ENCODE peak calls at places on chromosomes 5 and 9, in seven cellular contexts. L is HCT116, K is SK-N-SH, U is GM12878, N is H1, V is K562, J is HepG2. Q is an unnamed sample.

GRCh38 chr5:43685271-43685950 is 82.4 kb downstream of the NNT start:
- DNase-seq in V (no peak), U (no peak), L (no peak), N (no peak), J (no peak), K (no peak), Q (no peak)

GRCh38 chr5:16049766-16050165 is 129.8 kb downstream of the MARCHF11 start:
- DNase-seq in J (no peak), V (no peak), K (no peak), U (no peak), N (no peak), L (no peak), Q (no peak)

GRCh38 chr9:18826248-18826647 is 206.8 kb downstream of the SAXO1 start:
- DNase-seq in V (no peak), U (no peak), N (no peak), K (no peak), J (no peak), L (no peak), Q (no peak)

GRCh38 chr5:107812570-107813141 is 141.9 kb upstream of the EFNA5 start:
- DNase-seq in K (no peak), V (no peak), N (no peak), J (no peak), U (peak; percentile 79), L (no peak), Q (no peak)

GRCh38 chr5:137022725-137023124 is 476.4 kb downstream of the SPOCK1 start:
- DNase-seq in J (no peak), K (no peak), U (no peak), L (no peak), V (no peak), N (no peak), Q (no peak)

GRCh38 chr5:5140051-5141010 is at the start of gene ADAMTS16:
- DNase-seq in V (no peak), N (peak; percentile 78), L (no peak), U (no peak), J (no peak), K (peak; percentile 74), Q (no peak)

GRCh38 chr5:159877894-159878448 is 38.3 kb upstream of the ADRA1B start:
- DNase-seq in N (no peak), V (no peak), U (no peak), J (no peak), L (no peak), K (no peak), Q (no peak)

GRCh38 chr5:51669095-51669494 is 285.8 kb downstream of the ISL1 start:
- DNase-seq in K (no peak), V (no peak), J (no peak), N (no peak), U (no peak), L (no peak), Q (no peak)

GRCh38 chr9:1222511-1222910 is 172.4 kb downstream of the DMRT2 start:
- DNase-seq in L (no peak), V (no peak), J (no peak), N (no peak), K (no peak), U (no peak), Q (no peak)

GRCh38 chr5:42953061-42953460 is 87.1 kb downstream of the ANXA2R start:
- DNase-seq in L (no peak), J (no peak), U (no peak), K (no peak), N (no peak), V (no peak), Q (no peak)

GRCh38 chr5:141485305-141486055 is 650 bp downstream of the PCDHGC4 start:
- DNase-seq in J (no peak), K (peak; percentile 57), L (no peak), U (no peak), V (no peak), N (no peak), Q (no peak)

GRCh38 chr5:141486091-141486490 is 1.3 kb downstream of the PCDHGC4 start:
- DNase-seq in U (no peak), N (no peak), L (no peak), J (no peak), V (no peak), K (no peak), Q (no peak)

GRCh38 chr5:141483842-141484241 is 988 bp upstream of the PCDHGC4 start:
- DNase-seq in K (no peak), J (no peak), V (peak; percentile 3), U (no peak), N (no peak), L (no peak), Q (no peak)

GRCh38 chr5:141487131-141487530 is 1.8 kb upstream of the PCDHGC5 start:
- DNase-seq in K (no peak), N (no peak), L (no peak), U (no peak), J (no peak), V (no peak), Q (no peak)

DNA sequence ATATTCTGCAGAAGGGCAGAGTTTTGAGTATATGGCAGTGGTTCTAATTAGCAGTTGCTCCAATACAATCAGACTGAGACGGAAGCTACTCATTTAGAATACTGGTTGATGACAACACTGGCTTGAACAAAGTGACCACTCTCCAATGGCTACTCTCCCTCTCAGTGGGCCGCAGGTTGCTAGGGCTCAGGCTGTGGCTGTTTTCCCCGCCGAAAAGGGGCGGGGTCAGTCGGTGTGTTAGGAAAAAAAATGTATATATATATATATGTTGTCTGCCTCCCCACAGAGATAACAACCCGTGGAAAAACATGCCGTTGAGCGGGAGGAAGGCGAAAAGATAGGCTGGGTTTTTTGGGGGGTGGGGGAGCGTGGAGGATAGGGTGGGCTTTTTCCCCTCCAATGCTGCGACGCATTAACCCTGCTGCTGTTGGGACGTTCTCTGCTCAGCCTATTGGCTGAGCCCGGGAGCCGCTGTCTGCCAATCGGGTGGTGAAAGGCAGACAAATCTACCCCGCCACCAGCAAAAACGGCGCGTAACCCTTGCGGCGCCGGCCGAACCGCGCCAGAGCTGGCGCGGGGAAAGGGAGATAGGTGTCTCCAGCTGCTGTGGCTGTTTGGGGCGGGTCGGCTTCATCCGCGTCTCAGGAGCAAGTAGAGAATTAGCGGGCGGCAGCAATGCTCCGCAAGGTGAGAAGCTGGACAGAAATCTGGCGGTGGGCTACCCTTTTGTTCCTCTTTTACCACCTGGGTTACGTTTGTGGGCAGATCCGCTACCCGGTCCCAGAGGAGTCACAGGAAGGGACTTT is at the start of gene PCDHGC4:
- DNase-seq in U (no peak), L (no peak), J (no peak), V (no peak), N (peak; percentile 84), K (peak; percentile 91), Q (no peak)
- TF ChIP-seq SIN3A in U (no peak), L (no peak), J (no peak), V (no peak), N (peak; percentile 60), K (no peak), Q (no peak)

DNA sequence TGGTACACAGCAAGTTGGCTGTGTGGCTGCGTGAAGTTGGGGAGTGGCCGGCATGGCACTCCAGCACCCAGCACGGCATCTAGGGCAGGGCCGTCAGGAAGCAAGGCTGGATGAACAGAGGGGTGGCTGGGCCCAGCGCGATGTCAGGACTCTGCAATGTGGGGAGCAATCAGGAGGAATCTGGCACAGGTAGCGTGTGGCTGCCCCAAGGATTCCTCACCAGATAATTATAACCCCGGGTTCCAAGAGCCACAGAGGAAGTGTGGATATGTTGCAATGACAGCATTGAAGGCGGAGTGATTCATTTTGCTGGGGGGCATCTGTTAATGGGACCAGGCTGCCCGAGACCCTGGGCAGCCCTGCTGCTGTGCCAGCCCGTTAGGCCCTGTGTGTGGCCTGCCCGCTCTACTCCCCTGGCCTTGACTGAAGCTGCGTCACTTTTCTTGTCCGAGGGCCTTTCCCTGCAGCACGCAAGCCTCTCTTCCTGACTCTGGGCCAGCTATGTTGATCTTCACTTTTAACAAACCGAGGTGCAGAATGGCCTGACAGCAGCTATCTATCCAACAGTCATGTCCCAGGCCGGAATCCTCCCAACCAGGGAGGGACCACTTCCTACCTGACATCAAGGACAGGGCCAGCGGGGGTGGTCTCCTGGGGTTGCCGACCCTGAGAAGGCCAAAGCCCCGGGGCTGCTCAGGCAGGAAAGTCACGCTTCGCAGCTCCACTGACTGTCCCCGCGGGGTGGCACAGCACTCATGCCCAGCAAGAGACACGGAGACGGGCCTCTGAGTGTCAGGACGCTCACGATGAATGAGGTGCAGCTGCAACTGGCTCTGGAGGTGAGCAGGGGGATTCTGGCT is 118.0 kb upstream of the PHYKPL start:
- DNase-seq in L (no peak), V (no peak), N (no peak), J (no peak), K (peak; percentile 64), U (no peak), Q (no peak)
- H3K27ac ChIP-seq in L (no peak overlapping the region), V (no peak overlapping the region), N (no peak overlapping the region), J (no peak overlapping the region), K (no peak overlapping the region), U (no peak overlapping the region), Q (no peak overlapping the region)

DNA sequence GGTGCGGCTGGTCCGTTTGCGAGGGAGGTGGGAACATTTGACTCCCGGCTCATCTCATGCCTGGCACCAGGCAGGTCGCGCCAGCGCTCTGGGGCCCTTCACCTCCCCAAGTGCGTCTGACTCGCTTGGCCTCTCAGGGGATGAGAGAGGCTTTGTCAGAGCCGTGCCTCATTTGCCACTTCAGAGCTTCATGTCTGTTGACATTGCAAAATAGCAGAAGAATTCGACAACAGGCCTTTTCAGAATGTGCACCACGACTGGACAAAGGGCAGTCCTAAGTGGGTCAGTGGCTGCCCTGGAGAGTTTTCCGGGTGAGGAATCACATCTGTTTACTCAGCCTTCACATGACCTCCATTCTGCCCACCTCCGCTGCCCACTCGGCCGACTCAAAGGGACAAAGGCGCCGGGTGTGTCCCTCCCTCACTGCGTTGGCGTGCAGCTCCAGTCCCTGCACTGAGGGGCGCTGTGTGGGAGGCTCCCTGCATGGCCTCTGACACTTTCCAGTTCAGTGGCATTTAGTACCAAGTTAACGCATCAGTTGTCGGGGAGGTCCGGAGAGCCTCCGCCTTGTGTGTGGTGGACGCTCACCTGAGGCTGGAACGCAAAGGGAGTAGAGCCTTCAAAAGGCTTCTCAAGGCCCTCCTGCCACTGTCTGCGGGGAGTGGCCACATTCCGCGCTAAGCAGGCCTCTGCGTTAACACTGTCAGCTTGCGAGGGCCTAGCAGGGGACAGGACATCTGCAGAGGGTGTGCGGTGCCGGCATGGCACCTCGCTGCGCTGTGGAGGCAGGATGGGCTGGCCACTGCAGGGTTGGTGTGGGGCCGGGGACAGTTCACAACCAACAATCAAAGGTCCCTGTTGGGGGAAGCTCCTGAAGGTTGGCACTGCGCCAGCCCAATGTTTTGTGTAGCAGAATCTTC is 171.5 kb downstream of the NXNL2 start:
- DNase-seq in U (no peak), V (no peak), L (no peak), J (peak; percentile 99), N (no peak), K (peak; percentile 41), Q (no peak)
- TF ChIP-seq SIN3A in U (no peak), V (no peak), L (no peak), J (no peak), N (no peak), K (no peak), Q (no peak)

GRCh38 chr5:124040799-124041198 is 528.8 kb downstream of the CSNK1G3 start:
- DNase-seq in K (no peak), V (no peak), U (no peak), L (no peak), J (no peak), N (no peak), Q (no peak)

GRCh38 chr5:124034301-124034700 is 522.3 kb downstream of the CSNK1G3 start:
- DNase-seq in V (no peak), J (no peak), L (no peak), N (no peak), K (no peak), U (no peak), Q (no peak)

GRCh38 chr5:124036786-124037185 is 524.8 kb downstream of the CSNK1G3 start:
- DNase-seq in V (no peak), J (no peak), U (no peak), N (no peak), K (no peak), L (no peak), Q (no peak)

GRCh38 chr5:124030043-124030461 is 518.1 kb downstream of the CSNK1G3 start:
- DNase-seq in N (no peak), U (no peak), K (peak; percentile 2), J (no peak), L (no peak), V (no peak), Q (no peak)

GRCh38 chr5:124034963-124035362 is 523.0 kb downstream of the CSNK1G3 start:
- DNase-seq in K (no peak), U (peak; percentile 84), L (no peak), J (no peak), V (no peak), N (no peak), Q (no peak)
- H3K27ac ChIP-seq in K (no peak overlapping the region), U (peak overlapping the region; percentile 53), L (no peak overlapping the region), J (no peak overlapping the region), V (no peak overlapping the region), N (no peak overlapping the region), Q (no peak overlapping the region)